ENCODE peak calls at places on chromosome 1, in nine cellular contexts. O, M, N, T, S, F, A, L and D are unnamed samples.

GRCh38 chr1:21024918-21025317 is 151.8 kb downstream of the EIF4G3 start:
- DNase-seq in O (no peak), M (no peak), N (no peak), T (no peak), S (peak), F (no peak), A (no peak), L (no peak), D (no peak)

GRCh38 chr1:58460469-58460868 is 86.1 kb downstream of the OMA1 start:
- DNase-seq in O (no peak), M (peak), N (no peak), T (no peak), S (no peak), F (no peak), A (no peak), L (peak), D (no peak)

GRCh38 chr1:115310821-115311220 is 27.2 kb downstream of the NGF start:
- DNase-seq in O (no peak), M (peak), N (no peak), T (no peak), S (no peak), F (no peak), A (no peak), L (no peak), D (no peak)

GRCh38 chr1:241902376-241903067 is 54.5 kb downstream of the EXO1 start:
- DNase-seq in O (no peak), M (peak), N (no peak), T (no peak), S (no peak), F (no peak), A (no peak), L (peak), D (no peak)

GRCh38 chr1:31548518-31548898 is 27.8 kb upstream of the TINAGL1 start:
- DNase-seq in O (no peak), M (no peak), N (no peak), T (no peak), S (no peak), F (no peak), A (no peak), L (no peak), D (no peak)

GRCh38 chr1:206672844-206673758 is 11.6 kb upstream of the MAPKAPK2 start:
- DNase-seq in O (no peak), M (no peak), N (no peak), T (no peak), S (peak), F (peak), A (no peak), L (no peak), D (no peak)

GRCh38 chr1:221816899-221817298 is 75.0 kb upstream of the DUSP10 start:
- DNase-seq in O (no peak), M (no peak), N (no peak), T (no peak), S (peak), F (no peak), A (no peak), L (peak), D (no peak)

GRCh38 chr1:18884727-18885126 is 17.6 kb downstream of the ALDH4A1 start:
- DNase-seq in O (no peak), M (no peak), N (no peak), T (no peak), S (no peak), F (no peak), A (no peak), L (no peak), D (no peak)

GRCh38 chr1:156676450-156676819 is 772 bp downstream of the NES start:
- DNase-seq in O (no peak), M (no peak), N (no peak), T (no peak), S (peak), F (no peak), A (no peak), L (no peak), D (no peak)

GRCh38 chr1:118773656-118774055 is 214.5 kb downstream of the TBX15 start:
- DNase-seq in O (no peak), M (no peak), N (no peak), T (no peak), S (no peak), F (no peak), A (no peak), L (no peak), D (no peak)

GRCh38 chr1:205954819-205955404 is 11.7 kb upstream of the SLC26A9 start:
- DNase-seq in O (no peak), M (no peak), N (no peak), T (no peak), S (no peak), F (no peak), A (no peak), L (no peak), D (no peak)

GRCh38 chr1:216224233-216224632 is 199.0 kb downstream of the USH2A start:
- DNase-seq in O (no peak), M (no peak), N (no peak), T (no peak), S (no peak), F (no peak), A (no peak), L (no peak), D (no peak)

GRCh38 chr1:85975770-85976386 is 180.7 kb downstream of the COL24A1 start:
- DNase-seq in O (no peak), M (no peak), N (no peak), T (no peak), S (no peak), F (no peak), A (no peak), L (no peak), D (no peak)

GRCh38 chr1:178692564-178693327 is 32.3 kb upstream of the RALGPS2 start:
- DNase-seq in O (no peak), M (no peak), N (no peak), T (no peak), S (no peak), F (no peak), A (no peak), L (no peak), D (no peak)

GRCh38 chr1:207745285-207745684 is 6.6 kb upstream of the CD46 start:
- DNase-seq in O (no peak), M (no peak), N (no peak), T (no peak), S (peak), F (no peak), A (no peak), L (no peak), D (no peak)

GRCh38 chr1:168709407-168709891 is 19.6 kb downstream of the DPT start:
- DNase-seq in O (no peak), M (peak), N (no peak), T (no peak), S (peak), F (no peak), A (no peak), L (peak), D (no peak)

GRCh38 chr1:44839561-44839960 is 3.5 kb downstream of the PTCH2 start:
- DNase-seq in O (no peak), M (no peak), N (no peak), T (no peak), S (no peak), F (no peak), A (no peak), L (no peak), D (no peak)